ENCODE peak calls at places on chromosomes 5 and 9, in seven cellular contexts. One of them, this sample, is unnamed.

GRCh38 chr9:89952401-89952800 is 347.6 kb downstream of the GADD45G start:
- DNase-seq in mesendoderm: peak; percentile 34
- DNase-seq in mesenchymal stem cell: peak; percentile 32
- DNase-seq in IMR-90: peak; percentile 75
- DNase-seq in neuronal stem cell: no peak
- DNase-seq in H1: no peak
- DNase-seq in H9: no peak
- DNase-seq in this sample: no peak

GRCh38 chr9:126374366-126374781 is 47.7 kb downstream of the MVB12B start:
- DNase-seq in mesendoderm: no peak
- DNase-seq in mesenchymal stem cell: no peak
- DNase-seq in IMR-90: no peak
- DNase-seq in neuronal stem cell: no peak
- DNase-seq in H1: no peak
- DNase-seq in H9: no peak
- DNase-seq in this sample: no peak

GRCh38 chr5:9034671-9035070 is 511.2 kb downstream of the SEMA5A start:
- DNase-seq in mesendoderm: no peak
- DNase-seq in mesenchymal stem cell: peak; percentile 83
- DNase-seq in IMR-90: peak; percentile 90
- DNase-seq in neuronal stem cell: no peak
- DNase-seq in H1: no peak
- DNase-seq in H9: no peak
- DNase-seq in this sample: no peak

GRCh38 chr5:172659909-172660628 is 19.0 kb downstream of the NEURL1B start:
- DNase-seq in mesendoderm: peak; percentile 93
- DNase-seq in mesenchymal stem cell: peak; percentile 96
- DNase-seq in IMR-90: peak; percentile 94
- DNase-seq in neuronal stem cell: peak; percentile 67
- DNase-seq in H1: no peak
- DNase-seq in H9: peak; percentile 64
- DNase-seq in this sample: no peak

GRCh38 chr5:12099296-12099695 is 195.1 kb upstream of the CTNND2 start:
- DNase-seq in mesendoderm: no peak
- DNase-seq in mesenchymal stem cell: no peak
- DNase-seq in IMR-90: no peak
- DNase-seq in neuronal stem cell: no peak
- DNase-seq in H1: no peak
- DNase-seq in H9: no peak
- DNase-seq in this sample: no peak

GRCh38 chr9:97752274-97752673 is 55.1 kb upstream of the XPA start:
- DNase-seq in mesendoderm: no peak
- DNase-seq in mesenchymal stem cell: no peak
- DNase-seq in IMR-90: no peak
- DNase-seq in neuronal stem cell: no peak
- DNase-seq in H1: no peak
- DNase-seq in H9: no peak
- DNase-seq in this sample: no peak

GRCh38 chr5:98540056-98540455 is 233.4 kb upstream of the RGMB start:
- DNase-seq in mesendoderm: no peak
- DNase-seq in mesenchymal stem cell: no peak
- DNase-seq in IMR-90: peak; percentile 30
- DNase-seq in neuronal stem cell: no peak
- DNase-seq in H1: no peak
- DNase-seq in H9: no peak
- DNase-seq in this sample: no peak

GRCh38 chr5:77310494-77311216 is 100.2 kb downstream of the PDE8B start:
- DNase-seq in mesendoderm: no peak
- DNase-seq in mesenchymal stem cell: no peak
- DNase-seq in IMR-90: no peak
- DNase-seq in neuronal stem cell: no peak
- DNase-seq in H1: no peak
- DNase-seq in H9: no peak
- DNase-seq in this sample: no peak

GRCh38 chr5:40797273-40798011 is 732 bp downstream of the PRKAA1 start:
- DNase-seq in mesendoderm: peak; percentile 87
- DNase-seq in mesenchymal stem cell: peak; percentile 75
- DNase-seq in IMR-90: peak; percentile 58
- DNase-seq in neuronal stem cell: peak; percentile 46
- DNase-seq in H1: no peak
- DNase-seq in H9: no peak
- DNase-seq in this sample: peak; percentile 60

GRCh38 chr9:33742519-33742918 is 52.8 kb upstream of the PRSS3 start:
- DNase-seq in mesendoderm: peak; percentile 45
- DNase-seq in mesenchymal stem cell: no peak
- DNase-seq in IMR-90: no peak
- DNase-seq in neuronal stem cell: no peak
- DNase-seq in H1: no peak
- DNase-seq in H9: no peak
- DNase-seq in this sample: peak; percentile 18

GRCh38 chr9:82722051-82722450 is 340.9 kb downstream of the RASEF start:
- DNase-seq in mesendoderm: peak; percentile 81
- DNase-seq in mesenchymal stem cell: no peak
- DNase-seq in IMR-90: no peak
- DNase-seq in neuronal stem cell: no peak
- DNase-seq in H1: no peak
- DNase-seq in H9: no peak
- DNase-seq in this sample: no peak

GRCh38 chr9:114791736-114792135 is 14.1 kb downstream of the TNFSF15 start:
- DNase-seq in mesendoderm: no peak
- DNase-seq in mesenchymal stem cell: no peak
- DNase-seq in IMR-90: no peak
- DNase-seq in neuronal stem cell: no peak
- DNase-seq in H1: no peak
- DNase-seq in H9: no peak
- DNase-seq in this sample: no peak

GRCh38 chr5:23648656-23649055 is 141.2 kb downstream of the PRDM9 start:
- DNase-seq in mesendoderm: no peak
- DNase-seq in mesenchymal stem cell: no peak
- DNase-seq in IMR-90: no peak
- DNase-seq in neuronal stem cell: no peak
- DNase-seq in H1: no peak
- DNase-seq in H9: no peak
- DNase-seq in this sample: no peak

DNA sequence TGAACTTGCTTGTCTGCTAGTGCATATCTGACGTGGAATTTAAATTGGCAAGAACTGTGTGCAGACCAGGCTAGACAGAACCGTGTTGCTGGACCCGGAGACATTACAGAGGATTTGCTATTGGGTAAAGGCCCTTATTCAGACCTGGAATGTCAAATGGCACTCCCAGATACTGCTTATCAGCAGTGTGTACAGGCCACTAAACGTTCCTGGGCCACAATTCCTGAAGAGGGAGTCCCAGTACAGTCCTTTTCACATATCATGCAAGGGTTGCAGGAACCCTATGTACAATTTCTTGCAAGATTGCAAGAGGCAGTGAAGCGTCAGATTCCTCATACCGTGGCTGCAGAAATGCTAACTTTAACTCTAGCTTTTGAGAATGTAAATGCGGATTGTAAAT is 13.5 kb upstream of the MCCC2 start:
- DNase-seq in mesendoderm: no peak
- DNase-seq in mesenchymal stem cell: no peak
- DNase-seq in IMR-90: no peak
- DNase-seq in neuronal stem cell: no peak
- DNase-seq in H1: no peak
- DNase-seq in H9: no peak
- DNase-seq in this sample: peak; percentile 90
- H2AK5ac ChIP-seq in mesendoderm: no peak overlapping the region
- H2AK5ac ChIP-seq in mesenchymal stem cell: no peak overlapping the region
- H2AK5ac ChIP-seq in IMR-90: no peak overlapping the region
- H2AK5ac ChIP-seq in neuronal stem cell: no peak overlapping the region
- H2AK5ac ChIP-seq in H1: no peak overlapping the region
- H2AK5ac ChIP-seq in H9: no peak overlapping the region
- H2AK5ac ChIP-seq in this sample: no peak overlapping the region

GRCh38 chr5:141649972-141650371 is 1.2 kb downstream of the FCHSD1 start:
- DNase-seq in mesendoderm: no peak
- DNase-seq in mesenchymal stem cell: no peak
- DNase-seq in IMR-90: no peak
- DNase-seq in neuronal stem cell: no peak
- DNase-seq in H1: no peak
- DNase-seq in H9: no peak
- DNase-seq in this sample: no peak

GRCh38 chr5:141650851-141651727 is at the start of gene FCHSD1:
- DNase-seq in mesendoderm: peak; percentile 89
- DNase-seq in mesenchymal stem cell: peak; percentile 85
- DNase-seq in IMR-90: peak; percentile 75
- DNase-seq in neuronal stem cell: peak; percentile 85
- DNase-seq in H1: peak; percentile 66
- DNase-seq in H9: peak; percentile 96
- DNase-seq in this sample: peak; percentile 76

GRCh38 chr5:141649056-141649688 is 2.0 kb downstream of the FCHSD1 start:
- DNase-seq in mesendoderm: no peak
- DNase-seq in mesenchymal stem cell: no peak
- DNase-seq in IMR-90: no peak
- DNase-seq in neuronal stem cell: no peak
- DNase-seq in H1: no peak
- DNase-seq in H9: no peak
- DNase-seq in this sample: no peak

GRCh38 chr5:141654298-141654697 is 3.1 kb upstream of the FCHSD1 start:
- DNase-seq in mesendoderm: no peak
- DNase-seq in mesenchymal stem cell: peak; percentile 54
- DNase-seq in IMR-90: peak; percentile 91
- DNase-seq in neuronal stem cell: no peak
- DNase-seq in H1: no peak
- DNase-seq in H9: no peak
- DNase-seq in this sample: peak; percentile 47

DNA sequence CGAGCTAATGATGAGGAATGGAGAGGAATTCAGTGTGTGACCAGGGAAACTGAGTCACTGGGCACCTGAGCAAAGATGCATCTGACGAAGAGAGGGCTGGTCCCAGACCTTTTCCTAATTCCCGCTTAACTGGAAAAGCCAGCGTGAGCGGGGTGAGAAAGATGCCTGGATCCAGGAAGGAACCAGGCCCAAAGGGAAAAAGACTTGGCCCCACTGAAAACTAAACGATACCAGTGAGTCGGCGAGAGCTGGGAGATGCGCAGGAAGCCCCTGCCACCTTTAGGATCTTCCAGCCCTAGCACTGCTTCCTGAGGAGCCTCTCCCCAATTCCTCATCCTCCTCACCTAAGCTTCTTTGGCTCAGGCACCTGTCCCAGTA is 499 bp upstream of the FCHSD1 start:
- DNase-seq in mesendoderm: no peak
- DNase-seq in mesenchymal stem cell: no peak
- DNase-seq in IMR-90: no peak
- DNase-seq in neuronal stem cell: no peak
- DNase-seq in H1: no peak
- DNase-seq in H9: no peak
- DNase-seq in this sample: peak; percentile 15
- H3K27ac ChIP-seq in mesendoderm: no peak overlapping the region
- H3K27ac ChIP-seq in mesenchymal stem cell: no peak overlapping the region
- H3K27ac ChIP-seq in IMR-90: no peak overlapping the region
- H3K27ac ChIP-seq in neuronal stem cell: no peak overlapping the region
- H3K27ac ChIP-seq in H1: no peak overlapping the region
- H3K27ac ChIP-seq in H9: no peak overlapping the region
- H3K27ac ChIP-seq in this sample: no peak overlapping the region

DNA sequence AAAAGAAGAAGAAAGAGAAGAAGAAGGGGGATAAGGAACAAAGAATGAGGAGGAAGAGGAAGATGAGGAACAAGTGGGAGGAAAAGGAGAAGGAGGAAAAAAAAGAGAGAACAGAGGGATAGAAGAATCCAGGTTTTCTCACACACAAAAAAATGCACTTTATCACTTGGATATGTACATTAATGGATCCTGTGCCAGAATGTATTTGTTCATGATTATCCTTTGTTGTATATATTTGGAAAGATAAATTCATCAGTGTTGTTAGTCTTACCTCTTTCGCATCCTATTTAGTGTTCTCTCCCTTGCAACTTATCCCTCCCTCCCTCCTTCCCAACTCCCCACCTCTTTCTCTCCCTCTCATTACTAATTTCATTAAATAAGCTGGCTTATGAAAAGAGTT is 298.8 kb downstream of the SLCO4C1 start:
- DNase-seq in mesendoderm: no peak
- DNase-seq in mesenchymal stem cell: no peak
- DNase-seq in IMR-90: no peak
- DNase-seq in neuronal stem cell: no peak
- DNase-seq in H1: no peak
- DNase-seq in H9: no peak
- DNase-seq in this sample: no peak
- H2AK5ac ChIP-seq in mesendoderm: no peak overlapping the region
- H2AK5ac ChIP-seq in mesenchymal stem cell: no peak overlapping the region
- H2AK5ac ChIP-seq in IMR-90: no peak overlapping the region
- H2AK5ac ChIP-seq in neuronal stem cell: no peak overlapping the region
- H2AK5ac ChIP-seq in H1: no peak overlapping the region
- H2AK5ac ChIP-seq in H9: no peak overlapping the region
- H2AK5ac ChIP-seq in this sample: no peak overlapping the region

GRCh38 chr9:130680836-130681768 is 12.5 kb upstream of the EXOSC2 start:
- DNase-seq in mesendoderm: peak; percentile 83
- DNase-seq in mesenchymal stem cell: peak; percentile 91
- DNase-seq in IMR-90: peak; percentile 88
- DNase-seq in neuronal stem cell: no peak
- DNase-seq in H1: no peak
- DNase-seq in H9: peak; percentile 83
- DNase-seq in this sample: peak; percentile 88

GRCh38 chr9:130682490-130683121 is 11.0 kb upstream of the EXOSC2 start:
- DNase-seq in mesendoderm: peak; percentile 67
- DNase-seq in mesenchymal stem cell: peak; percentile 78
- DNase-seq in IMR-90: peak; percentile 67
- DNase-seq in neuronal stem cell: no peak
- DNase-seq in H1: no peak
- DNase-seq in H9: peak; percentile 79
- DNase-seq in this sample: peak; percentile 80

GRCh38 chr9:130685104-130685503 is 8.5 kb upstream of the EXOSC2 start:
- DNase-seq in mesendoderm: no peak
- DNase-seq in mesenchymal stem cell: no peak
- DNase-seq in IMR-90: no peak
- DNase-seq in neuronal stem cell: no peak
- DNase-seq in H1: no peak
- DNase-seq in H9: no peak
- DNase-seq in this sample: no peak

GRCh38 chr9:130677252-130677651 is 12.9 kb downstream of the PRDM12 start:
- DNase-seq in mesendoderm: no peak
- DNase-seq in mesenchymal stem cell: no peak
- DNase-seq in IMR-90: no peak
- DNase-seq in neuronal stem cell: no peak
- DNase-seq in H1: no peak
- DNase-seq in H9: no peak
- DNase-seq in this sample: no peak

DNA sequence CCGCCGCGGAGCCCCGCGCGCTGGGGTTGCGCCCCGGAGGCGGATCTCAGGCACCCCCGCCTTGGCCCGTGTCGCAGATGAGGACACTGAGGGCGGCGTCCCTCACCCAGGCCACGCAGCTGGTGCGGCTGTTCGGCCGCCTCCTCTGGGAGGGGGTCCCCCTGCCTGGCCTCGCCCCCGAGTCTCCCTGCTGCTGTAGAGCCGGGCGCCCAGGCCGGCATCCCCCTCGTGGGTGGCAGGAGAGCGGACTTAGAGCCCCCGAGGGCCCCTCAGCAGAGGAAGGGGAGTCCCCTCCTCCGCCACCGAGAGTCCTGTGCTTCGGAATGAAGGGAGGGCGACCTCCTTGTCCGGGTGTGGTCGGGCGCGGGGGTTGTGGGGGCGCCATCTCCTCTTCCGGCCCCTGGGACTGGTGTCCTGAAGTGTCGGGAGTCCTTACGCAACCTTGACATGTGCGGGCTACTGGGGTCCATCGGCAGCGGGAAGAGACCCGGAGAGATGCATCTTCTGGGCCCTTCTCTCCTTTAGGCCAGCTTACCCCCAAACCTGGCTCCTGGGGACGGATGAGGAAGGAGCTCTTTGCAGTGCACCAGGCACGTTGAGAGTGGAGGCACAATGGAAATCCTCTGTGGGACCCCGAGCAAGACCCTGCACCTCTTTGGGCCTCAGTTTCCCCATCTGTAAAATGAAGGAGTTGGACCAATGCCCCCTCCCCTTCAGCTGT is 11.7 kb upstream of the EXOSC2 start:
- DNase-seq in mesendoderm: no peak
- DNase-seq in mesenchymal stem cell: no peak
- DNase-seq in IMR-90: no peak
- DNase-seq in neuronal stem cell: no peak
- DNase-seq in H1: no peak
- DNase-seq in H9: peak; percentile 57
- DNase-seq in this sample: no peak
- H3K27ac ChIP-seq in mesendoderm: no peak overlapping the region
- H3K27ac ChIP-seq in mesenchymal stem cell: no peak overlapping the region
- H3K27ac ChIP-seq in IMR-90: no peak overlapping the region
- H3K27ac ChIP-seq in neuronal stem cell: no peak overlapping the region
- H3K27ac ChIP-seq in H1: no peak overlapping the region
- H3K27ac ChIP-seq in H9: no peak overlapping the region
- H3K27ac ChIP-seq in this sample: no peak overlapping the region

This sample was measured in trophoblast cell.